ENCODE peak calls at places on chromosome 16, in eight cellular contexts. D is neural crest cell, T is dermis microvascular lymphatic vessel endothelial cell, A is bronchial epithelial cell, Y is iPS-NIHi11, C is BJ, G is T-helper 9 cell, F is EL. M is an unnamed sample.

GRCh38 chr16:11016993-11017392 is 72.6 kb downstream of the CLEC16A start:
- DNase-seq in D (no peak), C (no peak), Y (no peak), A (peak; percentile 84), G (no peak), F (peak; percentile 71), T (peak; percentile 72), M (peak; percentile 43)

GRCh38 chr16:31301708-31302400 is 42.1 kb downstream of the ITGAM start:
- DNase-seq in F (no peak), T (no peak), A (peak; percentile 35), Y (no peak), D (no peak), G (no peak), C (no peak), M (no peak)

GRCh38 chr16:86252596-86252995 is 257.7 kb upstream of the FOXF1 start:
- DNase-seq in A (no peak), D (peak; percentile 39), F (peak; percentile 49), Y (peak; percentile 70), T (peak; percentile 57), G (no peak), C (no peak), M (no peak)

GRCh38 chr16:89847930-89848297 is 19.6 kb downstream of the SPIRE2 start:
- DNase-seq in C (no peak), Y (no peak), G (no peak), D (no peak), T (no peak), F (no peak), A (no peak), M (no peak)

GRCh38 chr16:70749006-70749678 is 51.8 kb downstream of the VAC14 start:
- DNase-seq in F (no peak), Y (no peak), C (no peak), D (no peak), T (no peak), A (peak; percentile 30), G (no peak), M (no peak)

GRCh38 chr16:53504665-53505064 is 1.7 kb upstream of the AKTIP start:
- DNase-seq in T (peak; percentile 91), Y (no peak), G (no peak), F (peak; percentile 47), C (no peak), A (peak; percentile 55), D (no peak), M (no peak)

GRCh38 chr16:83058376-83058775 is 431.6 kb downstream of the CDH13 start:
- DNase-seq in D (no peak), Y (no peak), A (no peak), G (no peak), C (no peak), T (no peak), F (no peak), M (no peak)

GRCh38 chr16:81526935-81527334 is 82.3 kb downstream of the CMIP start:
- DNase-seq in C (no peak), D (no peak), F (no peak), A (peak; percentile 100), T (peak; percentile 41), Y (no peak), G (no peak), M (no peak)

GRCh38 chr16:24858219-24859041 is 12.7 kb downstream of the SLC5A11 start:
- DNase-seq in T (peak; percentile 62), D (peak; percentile 75), Y (peak; percentile 88), A (peak; percentile 28), F (peak; percentile 56), C (no peak), G (peak; percentile 43), M (peak; percentile 26)

GRCh38 chr16:46950009-46950408 is 23.5 kb downstream of the DNAJA2 start:
- DNase-seq in D (no peak), F (no peak), A (no peak), C (no peak), G (no peak), T (no peak), Y (no peak), M (no peak)

GRCh38 chr16:4775005-4775404 is 8.0 kb upstream of the ZNF500 start:
- DNase-seq in C (no peak), T (no peak), F (no peak), A (no peak), D (no peak), Y (no peak), G (no peak), M (no peak)

GRCh38 chr16:75116081-75116910 is at the start of gene LDHD:
- DNase-seq in G (no peak), F (peak; percentile 57), C (no peak), Y (peak; percentile 88), D (no peak), T (peak; percentile 76), A (peak; percentile 22), M (no peak)

GRCh38 chr16:1787322-1788094 is 4.7 kb downstream of the NUBP2 start:
- DNase-seq in C (no peak), Y (no peak), A (no peak), D (no peak), F (no peak), T (no peak), G (no peak), M (no peak)

GRCh38 chr16:3454093-3454492 is 10.6 kb downstream of the NAA60 start:
- DNase-seq in A (peak; percentile 27), Y (peak; percentile 50), G (no peak), T (no peak), F (peak; percentile 42), D (no peak), C (no peak), M (no peak)

M was measured in CD4-positive, alpha-beta T cell.